ENCODE peak calls at places on chromosomes 4 and X, in four cellular contexts. K is PC-3, J is endothelial cell, D is AG10803. X is an unnamed sample.

GRCh38 chr4:87052615-87053014 is 117.8 kb downstream of the AFF1 start:
- DNase-seq in D (no peak), K (no peak), J (no peak), X (no peak)

GRCh38 chr4:26140150-26140898 is 180.5 kb upstream of the RBPJ start:
- DNase-seq in K (no peak), D (peak; percentile 78), J (no peak), X (no peak)

GRCh38 chr4:5755161-5755560 is 44.2 kb downstream of the EVC start:
- DNase-seq in D (no peak), K (no peak), J (no peak), X (no peak)

GRCh38 chrX:97751735-97752134 is 868.0 kb downstream of the RPA4 start:
- DNase-seq in J (no peak), K (peak; percentile 17), D (no peak), X (peak; percentile 68)

GRCh38 chrX:129932792-129933321 is 26.9 kb downstream of the UTP14A start:
- DNase-seq in J (peak; percentile 20), K (peak; percentile 7), D (no peak), X (no peak)

GRCh38 chrX:31969714-31970113 is 897.9 kb upstream of the FTHL17 start:
- DNase-seq in K (no peak), J (no peak), D (no peak), X (no peak)

GRCh38 chrX:17242470-17242869 is 132.5 kb upstream of the NHS start:
- DNase-seq in K (peak; percentile 78), J (peak; percentile 43), D (peak; percentile 52), X (peak; percentile 66)

GRCh38 chr4:124939908-124940307 is 227.4 kb upstream of the ANKRD50 start:
- DNase-seq in D (no peak), K (peak; percentile 62), J (no peak), X (no peak)

GRCh38 chr4:83552924-83553323 is 17.0 kb downstream of the GPAT3 start:
- DNase-seq in K (peak; percentile 77), J (no peak), D (peak; percentile 58), X (no peak)

GRCh38 chr4:3302786-3303444 is 10.1 kb downstream of the RGS12 start:
- DNase-seq in D (no peak), K (no peak), J (no peak), X (no peak)

GRCh38 chr4:177118596-177118995 is 191.1 kb upstream of the NEIL3 start:
- DNase-seq in J (no peak), K (no peak), D (peak; percentile 100), X (peak; percentile 42)

GRCh38 chr4:173169428-173170209 is 1.0 kb downstream of the GALNT7 start:
- DNase-seq in D (peak; percentile 57), J (peak; percentile 76), K (peak; percentile 20), X (peak; percentile 47)

GRCh38 chrX:25600776-25601175 is 537.4 kb upstream of the MAGEB18 start:
- DNase-seq in J (no peak), K (peak; percentile 13), D (no peak), X (peak; percentile 56)

GRCh38 chr4:10023806-10024205 is 2.5 kb upstream of the SLC2A9 start:
- DNase-seq in J (no peak), K (no peak), D (peak; percentile 45), X (no peak)

GRCh38 chr4:78569291-78569821 is 17.8 kb downstream of the ANXA3 start:
- DNase-seq in D (peak; percentile 87), J (no peak), K (peak; percentile 92), X (peak; percentile 54)

GRCh38 chr4:164847967-164848649 is 28.9 kb upstream of the APELA start:
- DNase-seq in D (no peak), J (no peak), K (no peak), X (no peak)

GRCh38 chrX:12210921-12211320 is 72.6 kb downstream of the FRMPD4 start:
- DNase-seq in D (peak; percentile 60), J (no peak), K (peak; percentile 84), X (peak; percentile 30)

GRCh38 chr4:73776363-73776762 is 36.0 kb downstream of the CXCL8 start:
- DNase-seq in J (no peak), D (peak; percentile 70), K (peak; percentile 48), X (peak; percentile 96)

GRCh38 chr4:168811793-168812651 is 198.0 kb downstream of the CBR4 start:
- DNase-seq in J (no peak), D (peak; percentile 77), K (no peak), X (peak; percentile 42)

DNA sequence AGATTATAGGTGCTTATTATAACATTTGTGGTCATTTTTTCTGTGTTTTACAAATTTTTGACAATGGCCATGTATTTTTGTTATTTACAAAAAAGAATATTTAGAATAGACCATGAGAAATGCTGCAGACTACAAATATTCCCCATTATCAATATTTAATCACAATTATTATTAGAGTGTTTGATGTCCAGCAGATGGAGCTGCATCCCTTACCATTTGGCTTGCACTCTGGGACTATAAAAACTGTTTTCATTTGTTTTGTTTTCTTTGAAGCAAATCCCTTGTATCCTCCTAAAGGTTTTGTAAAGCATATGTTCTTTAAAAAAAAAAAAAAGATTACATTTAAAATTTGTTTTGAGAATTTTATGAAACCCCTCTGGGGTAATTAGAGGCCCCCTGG is 85.6 kb upstream of the CXorf66 start:
- DNase-seq in J (no peak), D (peak; percentile 5), K (peak; percentile 29), X (peak; percentile 35)
- TF ChIP-seq CTCF in J (peak; percentile 19), D (peak; percentile 35), K (peak; percentile 60), X (peak; percentile 34)

DNA sequence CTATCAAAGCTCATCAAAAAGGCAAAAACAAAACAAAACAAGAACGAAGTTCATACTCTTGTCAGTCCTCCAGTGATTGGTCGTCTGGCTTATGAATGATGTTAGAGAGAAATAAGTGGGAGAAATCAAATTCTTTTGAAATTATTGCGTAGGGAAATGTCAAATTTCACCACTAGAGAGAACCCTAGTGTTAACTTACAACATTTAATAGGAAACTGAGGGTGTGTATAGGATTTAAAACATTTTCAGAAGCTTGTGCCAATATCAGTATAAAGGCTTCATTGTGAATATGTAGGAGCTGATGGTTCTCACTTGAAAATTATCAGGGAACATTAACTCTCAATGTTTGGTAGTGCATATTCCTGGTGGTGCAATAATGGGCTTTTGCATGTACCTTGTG is 17.4 kb downstream of the ADH6 start:
- DNase-seq in J (no peak), K (no peak), D (peak; percentile 68), X (peak; percentile 21)
- TF ChIP-seq CTCF in J (no peak), K (peak; percentile 30), D (peak; percentile 57), X (no peak)

GRCh38 chr4:153676491-153676890 is 7.6 kb upstream of the TLR2 start:
- DNase-seq in D (no peak), J (no peak), K (peak; percentile 57), X (peak; percentile 63)

GRCh38 chr4:153683763-153684181 is 308 bp upstream of the TLR2 start:
- DNase-seq in J (no peak), K (no peak), D (no peak), X (no peak)

GRCh38 chr4:153684182-153685073 is at the start of gene TLR2:
- DNase-seq in J (peak; percentile 47), K (peak; percentile 43), D (no peak), X (no peak)

GRCh38 chr4:153676984-153677383 is 7.1 kb upstream of the TLR2 start:
- DNase-seq in J (no peak), D (peak; percentile 46), K (peak; percentile 88), X (peak; percentile 95)

DNA sequence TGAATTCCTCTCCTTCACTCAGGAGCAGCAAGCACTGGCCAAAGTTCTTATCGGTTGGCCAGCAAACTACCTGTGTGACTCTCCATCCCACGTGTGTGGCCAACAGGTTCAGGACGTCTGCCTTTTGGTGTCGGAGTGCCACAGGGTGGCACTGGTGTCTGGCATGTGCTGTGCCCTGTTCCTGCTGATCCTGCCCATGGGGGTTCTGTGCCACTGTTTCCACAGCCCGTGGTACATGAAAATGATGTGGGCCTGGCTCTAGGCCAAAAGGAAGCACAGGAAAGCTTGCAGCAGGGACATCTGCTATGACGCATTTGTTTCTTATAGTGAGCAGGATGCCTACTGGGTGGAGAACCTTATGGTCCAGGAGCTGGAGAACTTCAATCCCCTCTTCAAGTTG is 4.6 kb upstream of the TLR2 start:
- DNase-seq in J (no peak), D (no peak), K (no peak), X (no peak)
- TF ChIP-seq CTCF in J (no peak), D (no peak), K (no peak), X (no peak)

GRCh38 chr4:122577808-122578781 is 42.8 kb downstream of the IL21 start:
- DNase-seq in D (peak; percentile 67), K (peak; percentile 75), J (peak; percentile 60), X (peak; percentile 78)
- TF ChIP-seq CTCF in D (peak; percentile 89), K (peak; percentile 64), J (peak; percentile 64), X (peak; percentile 60)